ENCODE peak calls at places on chromosome 19, in six cellular contexts. V is stimulated activated CD4-positive, alpha-beta T cell treated with anti-CD3 and anti-CD28 coated beads, Interleukin-2, amount 100 ng/mL, for 48 hours; E is fibroblast of the conjunctiva; N is stimulated activated effector memory CD8-positive, alpha-beta T cell treated with anti-CD3 and anti-CD28 coated beads, Interleukin-12 subunit alpha, Interleukin-12 subunit beta, amount 100 ng/mL, for 72 hours; T is NCI-H345; C is amniotic epithelial cell. F is an unnamed sample.

GRCh38 chr19:12796146-12797071 is 5.1 kb downstream of the JUNB start:
- DNase-seq in V (peak; percentile 76), E (peak; percentile 62), N (peak; percentile 67), T (peak; percentile 52), C (peak; percentile 69), F (peak; percentile 47)

GRCh38 chr19:43532571-43532961 is 422 bp upstream of the ZNF575 start:
- DNase-seq in V (no peak), E (no peak), N (no peak), T (no peak), C (no peak), F (no peak)

GRCh38 chr19:28012361-28012760 is 1200.6 kb downstream of the UQCRFS1 start:
- DNase-seq in V (no peak), E (no peak), N (no peak), T (no peak), C (no peak), F (no peak)

GRCh38 chr19:13090511-13091231 is 12.0 kb downstream of the LYL1 start:
- DNase-seq in V (no peak), E (no peak), N (no peak), T (no peak), C (no peak), F (no peak)

GRCh38 chr19:44557933-44558332 is 28.5 kb upstream of the CEACAM20 start:
- DNase-seq in V (no peak), E (no peak), N (no peak), T (no peak), C (no peak), F (no peak)

GRCh38 chr19:39473443-39473960 is 7.1 kb upstream of the TIMM50 start:
- DNase-seq in V (no peak), E (no peak), N (no peak), T (no peak), C (no peak), F (no peak)

GRCh38 chr19:29590278-29590677 is 15.8 kb upstream of the POP4 start:
- DNase-seq in V (no peak), E (no peak), N (no peak), T (peak; percentile 13), C (no peak), F (no peak)

GRCh38 chr19:33392341-33393285 is 19.1 kb downstream of the CEBPG start:
- DNase-seq in V (no peak), E (no peak), N (no peak), T (peak; percentile 79), C (no peak), F (no peak)

GRCh38 chr19:39406656-39407393 is at the start of gene ZFP36:
- DNase-seq in V (peak; percentile 90), E (peak; percentile 84), N (peak; percentile 83), T (peak; percentile 91), C (peak; percentile 74), F (peak; percentile 87)

GRCh38 chr19:1767464-1767933 is 14.2 kb downstream of the ONECUT3 start:
- DNase-seq in V (peak; percentile 70), E (no peak), N (peak; percentile 58), T (no peak), C (no peak), F (no peak)

F was measured in AG09319.